ENCODE peak calls at places on chromosomes 2 and 18, in four cellular contexts. T, C, Z and Y are unnamed samples.

GRCh38 chr2:13884271-13884976 is 748.1 kb upstream of the LRATD1 start:
- DNase-seq in T (no peak), C (no peak), Z (no peak), Y (no peak)

GRCh38 chr18:1659190-1659589 is 754.5 kb downstream of the ADCYAP1 start:
- DNase-seq in T (no peak), C (no peak), Z (no peak), Y (peak; percentile 51)

GRCh38 chr2:40201425-40201824 is 250.5 kb downstream of the SLC8A1 start:
- DNase-seq in T (no peak), C (no peak), Z (no peak), Y (no peak)

GRCh38 chr2:178194600-178195389 is 483 bp downstream of the OSBPL6 start:
- DNase-seq in T (peak; percentile 15), C (peak; percentile 58), Z (peak; percentile 69), Y (peak; percentile 42)

GRCh38 chr2:61423714-61424113 is 47.2 kb downstream of the USP34 start:
- DNase-seq in T (no peak), C (peak; percentile 94), Z (peak; percentile 43), Y (no peak)

GRCh38 chr2:181457741-181458425 is 697 bp downstream of the ITGA4 start:
- DNase-seq in T (peak; percentile 12), C (no peak), Z (peak; percentile 62), Y (peak; percentile 60)

GRCh38 chr2:84477886-84478285 is 18.8 kb upstream of the SUCLG1 start:
- DNase-seq in T (no peak), C (no peak), Z (no peak), Y (no peak)

GRCh38 chr2:190942697-190943096 is 62.1 kb downstream of the GLS start:
- DNase-seq in T (no peak), C (no peak), Z (no peak), Y (no peak)

GRCh38 chr2:120208381-120209353 is 14.5 kb downstream of the TMEM185B start:
- DNase-seq in T (no peak), C (no peak), Z (no peak), Y (no peak)

GRCh38 chr18:31616586-31616985 is 24.9 kb downstream of the TTR start:
- DNase-seq in T (no peak), C (no peak), Z (no peak), Y (no peak)

GRCh38 chr18:24417465-24417864 is 9.0 kb upstream of the IMPACT start:
- DNase-seq in T (no peak), C (no peak), Z (no peak), Y (no peak)

GRCh38 chr2:101745711-101746694 is 48.5 kb downstream of the MAP4K4 start:
- DNase-seq in T (no peak), C (peak; percentile 88), Z (peak; percentile 51), Y (no peak)

GRCh38 chr2:237600205-237600846 is 9.8 kb upstream of the RAB17 start:
- DNase-seq in T (no peak), C (no peak), Z (peak; percentile 78), Y (no peak)

GRCh38 chr2:26429779-26430654 is 28.3 kb downstream of the DRC1 start:
- DNase-seq in T (no peak), C (peak; percentile 17), Z (no peak), Y (no peak)

GRCh38 chr2:176087330-176088047 is 3.7 kb upstream of the EVX2 start:
- DNase-seq in T (no peak), C (no peak), Z (no peak), Y (no peak)

GRCh38 chr2:111069722-111070121 is 51.0 kb upstream of the BCL2L11 start:
- DNase-seq in T (no peak), C (no peak), Z (no peak), Y (no peak)

GRCh38 chr2:128687551-128687945 is 368.9 kb upstream of the HS6ST1 start:
- DNase-seq in T (no peak), C (no peak), Z (no peak), Y (no peak)

GRCh38 chr2:44237221-44237620 is 38.1 kb upstream of the SLC3A1 start:
- DNase-seq in T (no peak), C (no peak), Z (no peak), Y (no peak)

GRCh38 chr2:127709336-127709735 is 8.0 kb downstream of the SFT2D3 start:
- DNase-seq in T (no peak), C (no peak), Z (no peak), Y (no peak)

GRCh38 chr2:24831736-24832421 is 38.7 kb downstream of the CENPO start:
- DNase-seq in T (no peak), C (no peak), Z (no peak), Y (no peak)

GRCh38 chr2:16012626-16013501 is 72.5 kb downstream of the MYCN start:
- DNase-seq in T (no peak), C (peak; percentile 43), Z (no peak), Y (no peak)

GRCh38 chr2:23745726-23746105 is 181.2 kb downstream of the ATAD2B start:
- DNase-seq in T (peak; percentile 35), C (peak; percentile 24), Z (peak; percentile 65), Y (no peak)

GRCh38 chr2:137873860-137874259 is 90.4 kb upstream of the HNMT start:
- DNase-seq in T (no peak), C (no peak), Z (no peak), Y (no peak)

GRCh38 chr2:11398710-11399109 is 54.3 kb upstream of the ROCK2 start:
- DNase-seq in T (no peak), C (no peak), Z (no peak), Y (peak; percentile 81)

GRCh38 chr2:232085826-232086425 is 124.4 kb downstream of the DIS3L2 start:
- DNase-seq in T (no peak), C (no peak), Z (peak; percentile 28), Y (no peak)

GRCh38 chr18:57807336-57808117 is 4.4 kb upstream of the ATP8B1 start:
- DNase-seq in T (no peak), C (peak; percentile 48), Z (peak; percentile 34), Y (no peak)

GRCh38 chr2:174878537-174879147 is 114.4 kb upstream of the CHRNA1 start:
- DNase-seq in T (no peak), C (peak; percentile 50), Z (peak; percentile 39), Y (no peak)

GRCh38 chr2:241545113-241545512 is 13.4 kb upstream of the BOK start:
- DNase-seq in T (no peak), C (no peak), Z (peak; percentile 77), Y (peak; percentile 8)

GRCh38 chr18:22556271-22556990 is 138.7 kb upstream of the CTAGE1 start:
- DNase-seq in T (no peak), C (peak; percentile 72), Z (peak; percentile 46), Y (no peak)

GRCh38 chr2:8264981-8265380 is 416.9 kb upstream of the ID2 start:
- DNase-seq in T (no peak), C (no peak), Z (no peak), Y (no peak)

GRCh38 chr2:1856481-1856880 is 112.2 kb upstream of the PXDN start:
- DNase-seq in T (no peak), C (no peak), Z (no peak), Y (no peak)

GRCh38 chr2:1856922-1857321 is 112.6 kb upstream of the PXDN start:
- DNase-seq in T (no peak), C (peak; percentile 16), Z (peak; percentile 8), Y (no peak)

GRCh38 chr2:1858733-1859132 is 114.4 kb upstream of the PXDN start:
- DNase-seq in T (no peak), C (no peak), Z (no peak), Y (no peak)

GRCh38 chr2:1855150-1855549 is 110.8 kb upstream of the PXDN start:
- DNase-seq in T (no peak), C (no peak), Z (peak; percentile 13), Y (no peak)

GRCh38 chr2:1854747-1855146 is 110.4 kb upstream of the PXDN start:
- DNase-seq in T (no peak), C (peak; percentile 30), Z (peak; percentile 52), Y (no peak)
- TF ChIP-seq CTCF in T (peak; percentile 60), C (no peak), Z (peak; percentile 27), Y (peak; percentile 12)

GRCh38 chr2:54589038-54589339 is 132.9 kb downstream of the SPTBN1 start:
- DNase-seq in T (no peak), C (no peak), Z (no peak), Y (no peak)
- H3K4me1 ChIP-seq in T (peaks cover 53% of the 10 kb centered on the region), C (peaks cover 64% of the 10 kb centered on the region), Z (peaks cover 37% of the 10 kb centered on the region), Y (peaks cover 40% of the 10 kb centered on the region)

DNA sequence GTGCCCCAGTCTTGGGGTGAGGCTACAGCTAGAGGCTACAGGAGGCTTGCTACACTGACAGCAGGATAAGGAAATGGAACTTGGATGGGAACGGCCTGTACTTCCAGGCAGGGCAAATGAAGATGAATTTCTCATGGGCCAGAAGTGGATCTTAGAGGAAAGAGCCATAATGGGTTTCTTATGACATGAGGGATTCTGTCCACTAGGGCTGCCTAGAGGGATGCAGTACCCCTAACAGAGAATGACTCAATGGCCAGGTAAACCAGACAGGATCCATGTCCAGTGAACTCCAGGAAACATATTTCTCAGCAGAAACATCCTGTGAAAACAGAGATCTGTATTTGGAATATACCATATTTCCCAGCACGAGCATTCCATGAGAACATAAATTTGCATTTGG is 11.4 kb upstream of the SLC35F5 start:
- DNase-seq in T (no peak), C (no peak), Z (no peak), Y (no peak)
- TF ChIP-seq CTCF in T (no peak), C (no peak), Z (peak; percentile 6), Y (no peak)

GRCh38 chr2:234249006-234249405 is 198.5 kb downstream of the SPP2 start:
- DNase-seq in T (no peak), C (no peak), Z (no peak), Y (no peak)
- H3K4me1 ChIP-seq in T (no peaks in the 10 kb centered on the region), C (peaks cover 68% of the 10 kb centered on the region), Z (no peaks in the 10 kb centered on the region), Y (no peaks in the 10 kb centered on the region)

GRCh38 chr2:168666339-168666738 is 136.1 kb upstream of the NOSTRIN start:
- DNase-seq in T (no peak), C (peak; percentile 20), Z (no peak), Y (no peak)

GRCh38 chr2:168669151-168669550 is 133.3 kb upstream of the NOSTRIN start:
- DNase-seq in T (no peak), C (no peak), Z (no peak), Y (no peak)

GRCh38 chr2:168673265-168674222 is 128.9 kb upstream of the NOSTRIN start:
- DNase-seq in T (no peak), C (no peak), Z (no peak), Y (no peak)

GRCh38 chr2:168670478-168670877 is 132.0 kb upstream of the NOSTRIN start:
- DNase-seq in T (no peak), C (no peak), Z (no peak), Y (no peak)

DNA sequence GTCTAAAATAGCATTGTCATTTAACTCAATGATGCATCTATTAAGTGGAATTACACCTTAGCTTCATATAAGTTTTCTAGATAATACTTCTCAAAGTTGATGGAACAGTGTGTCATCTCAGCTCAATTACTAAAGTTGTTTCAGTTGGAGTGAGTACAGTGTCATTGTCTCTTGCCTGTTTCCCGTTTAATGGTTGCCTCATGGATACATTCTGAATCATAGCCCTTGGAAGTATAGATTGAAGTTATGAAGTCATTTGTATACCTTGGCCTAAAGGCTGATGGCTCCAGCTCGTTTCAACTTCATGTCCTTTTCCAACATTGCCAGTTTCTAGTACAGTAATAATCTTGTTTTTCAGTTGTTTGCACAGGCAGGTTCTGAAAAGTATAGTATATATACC is 130.5 kb upstream of the NOSTRIN start:
- DNase-seq in T (no peak), C (peak; percentile 22), Z (no peak), Y (no peak)
- TF ChIP-seq CTCF in T (no peak), C (no peak), Z (no peak), Y (no peak)

DNA sequence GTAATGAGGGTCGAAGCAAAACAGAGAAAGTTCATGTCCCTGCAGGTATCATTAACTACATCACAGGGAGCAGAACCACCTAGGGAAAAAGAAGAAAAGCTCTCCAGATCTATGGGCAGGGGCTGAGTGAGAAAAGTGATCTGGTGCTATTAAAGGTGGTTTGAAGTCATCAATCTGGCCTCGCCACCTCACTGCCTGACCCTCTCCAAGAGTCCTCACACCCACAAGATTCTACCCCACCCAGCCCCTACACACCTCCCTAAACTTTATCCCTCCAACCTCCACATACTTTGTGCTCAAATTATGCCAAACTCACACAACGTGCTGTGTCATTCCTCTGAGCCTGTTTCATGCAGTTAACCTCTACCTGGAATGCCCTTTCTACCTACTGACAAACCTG is 2.2 kb downstream of the GALNT14 start:
- DNase-seq in T (no peak), C (peak; percentile 18), Z (no peak), Y (no peak)
- H3K4me1 ChIP-seq in T (peaks cover 16% of the 10 kb centered on the region), C (peaks cover 13% of the 10 kb centered on the region), Z (no peaks in the 10 kb centered on the region), Y (peaks cover 21% of the 10 kb centered on the region)